ENCODE peak calls at places on chromosomes 1 and 21, in four cellular contexts. One of them, this sample, is unnamed.

GRCh38 chr1:116987256-116987555 is 14.4 kb upstream of the CD101 start:
- DNase-seq in Caco-2: peak
- DNase-seq in GM13977: no peak
- DNase-seq in Daoy: no peak
- DNase-seq in this sample: no peak

GRCh38 chr21:36854391-36854790 is 112.1 kb downstream of the HLCS start:
- DNase-seq in Caco-2: no peak
- DNase-seq in GM13977: peak
- DNase-seq in Daoy: peak
- DNase-seq in this sample: peak

GRCh38 chr1:83860506-83861221 is 138.3 kb downstream of the TTLL7 start:
- DNase-seq in Caco-2: peak
- DNase-seq in GM13977: peak
- DNase-seq in Daoy: peak
- DNase-seq in this sample: peak

GRCh38 chr1:47993881-47994625 is 3.1 kb downstream of the TRABD2B start:
- DNase-seq in Caco-2: no peak
- DNase-seq in GM13977: no peak
- DNase-seq in Daoy: no peak
- DNase-seq in this sample: no peak

GRCh38 chr1:234507626-234508387 is 28.8 kb upstream of the TARBP1 start:
- DNase-seq in Caco-2: no peak
- DNase-seq in GM13977: no peak
- DNase-seq in Daoy: no peak
- DNase-seq in this sample: no peak

GRCh38 chr1:41545996-41546938 is 61.8 kb upstream of the EDN2 start:
- DNase-seq in Caco-2: no peak
- DNase-seq in GM13977: no peak
- DNase-seq in Daoy: no peak
- DNase-seq in this sample: no peak

GRCh38 chr1:210447456-210448057 is 118.9 kb downstream of the HHAT start:
- DNase-seq in Caco-2: no peak
- DNase-seq in GM13977: no peak
- DNase-seq in Daoy: no peak
- DNase-seq in this sample: no peak

GRCh38 chr1:11080931-11081330 is 18.7 kb downstream of the EXOSC10 start:
- DNase-seq in Caco-2: no peak
- DNase-seq in GM13977: no peak
- DNase-seq in Daoy: no peak
- DNase-seq in this sample: no peak

GRCh38 chr21:46002841-46003574 is 21.4 kb downstream of the COL6A1 start:
- DNase-seq in Caco-2: no peak
- DNase-seq in GM13977: no peak
- DNase-seq in Daoy: no peak
- DNase-seq in this sample: no peak

GRCh38 chr1:179447489-179447888 is 81.7 kb downstream of the AXDND1 start:
- DNase-seq in Caco-2: peak
- DNase-seq in GM13977: peak
- DNase-seq in Daoy: peak
- DNase-seq in this sample: peak

GRCh38 chr1:201332021-201332420 is 45.5 kb downstream of the TNNT2 start:
- DNase-seq in Caco-2: no peak
- DNase-seq in GM13977: no peak
- DNase-seq in Daoy: no peak
- DNase-seq in this sample: no peak

GRCh38 chr1:191882870-191883269 is 275.4 kb upstream of the RGS18 start:
- DNase-seq in Caco-2: no peak
- DNase-seq in GM13977: no peak
- DNase-seq in Daoy: no peak
- DNase-seq in this sample: no peak